ENCODE peak calls at places on chromosome 17, in six cellular contexts. N is cardiac fibroblast; P is aorta; O is HTR-8/SVneo; B is A549; Q is stimulated activated CD4-positive, alpha-beta T cell treated with anti-CD3 and anti-CD28 coated beads, Interleukin-15, amount 100 ng/mL, for 1 hour. R is an unnamed sample.

GRCh38 chr17:74862108-74862901 is 2.6 kb upstream of the GRIN2C start:
- DNase-seq in N (peak), P (peak), O (no peak), B (peak), Q (peak), R (peak)

GRCh38 chr17:42566873-42567573 is at the start of gene MLX:
- DNase-seq in N (peak), P (peak), O (peak), B (peak), Q (peak), R (peak)

GRCh38 chr17:16933317-16934132 is 38.4 kb downstream of the TNFRSF13B start:
- DNase-seq in N (no peak), P (peak), O (no peak), B (no peak), Q (no peak), R (no peak)

GRCh38 chr17:42509409-42509808 is 26.6 kb upstream of the NAGLU start:
- DNase-seq in N (no peak), P (no peak), O (no peak), B (no peak), Q (no peak), R (no peak)

GRCh38 chr17:75555679-75556153 is 30.2 kb downstream of the LLGL2 start:
- DNase-seq in N (no peak), P (no peak), O (no peak), B (no peak), Q (no peak), R (no peak)

GRCh38 chr17:4440690-4441686 is 7.2 kb downstream of the SPNS3 start:
- DNase-seq in N (peak), P (no peak), O (no peak), B (no peak), Q (no peak), R (no peak)

GRCh38 chr17:50615818-50616217 is 18.9 kb upstream of the ABCC3 start:
- DNase-seq in N (no peak), P (no peak), O (no peak), B (no peak), Q (no peak), R (no peak)

GRCh38 chr17:55726440-55726839 is 3.8 kb upstream of the TMEM100 start:
- DNase-seq in N (peak), P (peak), O (no peak), B (peak), Q (no peak), R (peak)

GRCh38 chr17:19800571-19800970 is 52.5 kb upstream of the ALDH3A1 start:
- DNase-seq in N (no peak), P (no peak), O (no peak), B (no peak), Q (no peak), R (no peak)

GRCh38 chr17:11121680-11122079 is 119.3 kb upstream of the SHISA6 start:
- DNase-seq in N (no peak), P (no peak), O (no peak), B (no peak), Q (no peak), R (no peak)

GRCh38 chr17:45145035-45145389 is 3.3 kb upstream of the HEXIM1 start:
- DNase-seq in N (no peak), P (no peak), O (no peak), B (no peak), Q (no peak), R (no peak)

GRCh38 chr17:79415909-79416308 is 194.9 kb downstream of the RBFOX3 start:
- DNase-seq in N (no peak), P (no peak), O (no peak), B (no peak), Q (no peak), R (no peak)

GRCh38 chr17:7014995-7015586 is 2.7 kb downstream of the RNASEK start:
- DNase-seq in N (peak), P (no peak), O (no peak), B (no peak), Q (peak), R (no peak)

GRCh38 chr17:55734128-55734781 is 11.6 kb upstream of the TMEM100 start:
- DNase-seq in N (no peak), P (no peak), O (no peak), B (no peak), Q (no peak), R (no peak)

GRCh38 chr17:60554377-60554788 is 28.3 kb upstream of the APPBP2 start:
- DNase-seq in N (peak), P (peak), O (no peak), B (no peak), Q (no peak), R (no peak)

GRCh38 chr17:68748381-68748780 is 147.2 kb upstream of the FAM20A start:
- DNase-seq in N (no peak), P (no peak), O (no peak), B (no peak), Q (no peak), R (no peak)

GRCh38 chr17:17387461-17388362 is 84.5 kb downstream of the NT5M start:
- DNase-seq in N (no peak), P (no peak), O (no peak), B (peak), Q (no peak), R (no peak)